ENCODE peak calls at places on chromosomes 2 and 18, in five cellular contexts. H is A549, D is tibial nerve, O is stomach, X is adrenal gland. W is an unnamed sample.

GRCh38 chr2:64062840-64063239 is 43.6 kb upstream of the VPS54 start:
- DNase-seq in O (no peak), D (no peak), H (peak; percentile 31), X (no peak), W (no peak)

GRCh38 chr2:213429516-213429915 is 145.3 kb downstream of the SPAG16 start:
- DNase-seq in O (no peak), D (no peak), X (no peak), H (no peak), W (no peak)

GRCh38 chr2:50492452-50492851 is 539.5 kb downstream of the NRXN1 start:
- DNase-seq in X (peak; percentile 45), O (peak; percentile 39), D (no peak), H (peak; percentile 64), W (no peak)

GRCh38 chr2:240520143-240520973 is 37.4 kb downstream of the ANKMY1 start:
- DNase-seq in D (no peak), O (no peak), X (no peak), H (no peak), W (no peak)

GRCh38 chr2:98912221-98912851 is 23.7 kb downstream of the CRACDL start:
- DNase-seq in O (peak; percentile 66), X (peak; percentile 79), H (peak; percentile 51), D (no peak), W (no peak)

GRCh38 chr18:26386421-26386820 is 160.2 kb downstream of the TAF4B start:
- DNase-seq in O (no peak), D (no peak), X (no peak), H (no peak), W (no peak)

GRCh38 chr2:99867690-99868089 is 274.7 kb downstream of the AFF3 start:
- DNase-seq in D (no peak), H (peak; percentile 19), X (no peak), O (no peak), W (no peak)

GRCh38 chr18:77234504-77235365 is 14.9 kb upstream of the GALR1 start:
- DNase-seq in X (no peak), D (no peak), O (no peak), H (no peak), W (no peak)

GRCh38 chr2:10331702-10332401 is 29.1 kb downstream of the HPCAL1 start:
- DNase-seq in D (no peak), O (no peak), H (no peak), X (no peak), W (no peak)

GRCh38 chr2:241848761-241849615 is 9.7 kb downstream of the PDCD1 start:
- DNase-seq in X (no peak), D (peak; percentile 12), H (no peak), O (no peak), W (no peak)

DNA sequence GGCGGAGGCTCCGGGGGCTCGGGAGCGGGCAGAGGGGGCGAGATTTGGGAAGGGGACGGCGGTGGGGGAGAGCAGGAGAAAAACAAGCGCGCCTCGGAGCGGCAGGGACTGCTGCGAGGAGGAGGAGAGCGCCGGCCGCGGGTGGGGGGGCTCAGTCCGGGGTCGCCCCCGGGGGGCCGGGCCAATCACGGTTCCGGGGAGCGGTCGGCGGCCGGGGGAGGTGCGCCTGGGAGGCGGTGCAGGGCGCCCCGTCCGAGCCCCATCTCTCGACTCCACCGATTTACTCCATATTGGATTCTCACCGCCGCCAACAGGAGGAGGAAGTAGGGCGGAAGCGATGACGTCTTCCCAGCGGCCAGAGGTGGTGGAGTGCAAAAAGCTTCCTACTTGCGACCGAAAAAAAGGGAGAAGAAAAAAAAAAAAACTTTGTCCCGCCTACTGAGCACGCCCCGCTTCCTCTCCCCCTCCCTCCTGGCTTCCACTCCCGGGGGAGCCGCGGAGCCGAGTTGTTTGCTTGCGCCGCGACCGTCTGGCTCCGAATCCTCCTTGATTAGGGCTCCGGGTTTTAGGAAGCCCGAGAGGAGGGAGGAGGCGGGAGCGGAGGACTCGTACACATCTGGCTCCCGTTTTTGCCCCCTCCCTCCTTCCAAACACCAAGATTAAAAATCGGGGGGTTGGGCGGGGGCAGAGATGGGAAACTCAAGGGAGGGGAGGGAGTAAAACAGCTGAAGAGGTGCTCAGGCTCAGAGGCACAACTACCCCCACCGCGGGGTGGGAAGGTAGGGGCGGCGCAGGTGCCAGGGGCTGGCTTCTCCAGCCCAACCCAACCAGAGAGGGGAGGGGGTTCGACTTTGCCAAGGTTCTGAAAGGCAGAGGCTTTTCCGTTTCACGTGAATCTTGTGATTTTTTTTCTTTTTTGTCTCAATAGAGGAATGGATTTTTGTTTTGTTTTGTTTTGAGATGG is at the start of gene SPRED2:
- DNase-seq in H (peak; percentile 96), D (peak; percentile 93), X (peak; percentile 96), O (peak; percentile 90), W (peak; percentile 97)
- TF ChIP-seq POLR2A in H (peak; percentile 41), D (peak; percentile 49), X (peak; percentile 83), O (peak; percentile 5), W (no peak)

GRCh38 chr18:3410273-3410672 is 39.7 kb upstream of the TGIF1 start:
- DNase-seq in X (no peak), O (no peak), D (no peak), H (no peak), W (no peak)
- H3K4me1 ChIP-seq in X (no peaks in the 10 kb centered on the region), O (no peaks in the 10 kb centered on the region), D (no peaks in the 10 kb centered on the region), H (peaks cover 40% of the 10 kb centered on the region), W (no peaks in the 10 kb centered on the region)

GRCh38 chr2:46335966-46336436 is 38.8 kb downstream of the EPAS1 start:
- DNase-seq in O (peak; percentile 52), H (peak; percentile 82), X (no peak), D (no peak), W (no peak)

GRCh38 chr2:46333912-46334311 is 36.7 kb downstream of the EPAS1 start:
- DNase-seq in D (no peak), O (no peak), X (no peak), H (peak; percentile 56), W (no peak)

GRCh38 chr2:46336560-46336959 is 39.4 kb downstream of the EPAS1 start:
- DNase-seq in D (no peak), H (no peak), O (no peak), X (no peak), W (no peak)

GRCh38 chr2:46334389-46335345 is 37.5 kb downstream of the EPAS1 start:
- DNase-seq in D (no peak), X (no peak), O (no peak), H (no peak), W (no peak)

GRCh38 chr2:46335404-46335965 is 38.3 kb downstream of the EPAS1 start:
- DNase-seq in D (no peak), X (no peak), O (no peak), H (peak; percentile 71), W (peak; percentile 55)
- H3K4me3 ChIP-seq in D (peak overlapping the region; percentile 14), X (no peak overlapping the region), O (peak overlapping the region; percentile 5), H (peak overlapping the region; percentile 37), W (peak overlapping the region; percentile 44)

DNA sequence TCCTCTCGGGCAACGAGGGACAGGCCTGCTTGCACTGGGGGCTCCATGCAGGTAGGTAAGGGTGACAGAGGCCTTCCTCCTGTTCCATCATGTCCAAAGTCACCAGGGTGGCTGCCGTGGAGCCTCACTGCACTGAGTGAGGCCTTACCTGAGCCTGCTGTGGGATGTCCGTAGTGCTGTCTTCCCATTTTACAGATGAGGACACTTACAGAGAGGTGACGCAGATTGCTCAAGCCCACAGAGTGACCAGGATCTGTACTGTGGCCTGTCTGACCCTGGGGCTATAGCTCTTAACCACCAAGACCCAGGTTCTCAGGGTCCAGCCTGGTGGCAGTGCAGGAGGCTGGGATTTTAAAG is 5.4 kb downstream of the ATOH8 start:
- DNase-seq in X (no peak), O (no peak), H (no peak), D (no peak), W (no peak)
- TF ChIP-seq POLR2A in X (no peak), O (no peak), H (no peak), D (no peak), W (no peak)

DNA sequence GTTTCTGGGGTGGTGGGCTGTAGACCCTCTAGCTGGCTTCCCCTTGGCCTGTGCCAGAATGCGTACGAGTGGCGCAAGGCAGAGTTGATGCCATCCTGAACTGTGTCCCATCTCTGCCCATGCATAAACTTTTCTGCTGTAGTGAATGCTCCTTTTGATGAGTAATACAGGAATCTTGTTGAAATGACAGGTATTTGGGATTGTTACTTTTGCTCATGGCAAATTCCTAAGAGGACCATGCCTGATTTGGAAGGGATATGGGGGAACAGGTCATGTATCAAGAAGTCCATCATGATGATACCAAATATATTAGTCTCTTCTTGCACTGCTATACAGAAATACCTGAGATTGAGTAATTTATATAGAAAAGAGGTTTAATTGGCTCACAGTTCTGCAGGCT is 648.0 kb downstream of the SLC4A3 start:
- DNase-seq in D (no peak), H (peak; percentile 24), X (no peak), O (no peak), W (no peak)
- H3K4me1 ChIP-seq in D (no peaks in the 10 kb centered on the region), H (peaks cover 72% of the 10 kb centered on the region), X (no peaks in the 10 kb centered on the region), O (peaks cover 8% of the 10 kb centered on the region), W (no peaks in the 10 kb centered on the region)

DNA sequence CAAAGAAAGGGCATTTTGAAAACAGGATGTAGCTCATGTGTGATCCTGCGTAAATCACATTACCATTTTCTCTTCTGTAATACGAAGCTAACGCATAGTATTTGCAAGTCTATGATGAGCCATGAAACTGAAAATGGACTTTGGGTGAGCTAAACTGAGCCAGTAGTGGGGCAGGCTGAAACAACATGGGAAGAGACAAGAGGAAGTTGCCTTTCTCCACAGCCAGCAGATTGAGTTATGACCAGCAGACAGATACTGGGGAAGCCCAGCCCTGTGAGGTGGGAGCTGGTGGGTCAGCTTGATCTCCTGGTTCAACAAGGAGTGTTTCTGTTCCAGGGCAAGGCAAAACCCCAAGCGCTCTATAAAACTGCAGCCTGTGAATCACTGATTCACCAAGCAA is 11.8 kb downstream of the CYRIA start:
- DNase-seq in D (no peak), X (no peak), H (no peak), O (no peak), W (no peak)
- H3K4me3 ChIP-seq in D (no peak overlapping the region), X (no peak overlapping the region), H (no peak overlapping the region), O (no peak overlapping the region), W (no peak overlapping the region)